ENCODE peak calls at places on chromosomes 5 and 9, in six cellular contexts. X is suprapubic skin, R is transverse colon, I is K562, T is GM12878, Z is stomach. K is an unnamed sample.

GRCh38 chr9:122372856-122373845 is 2.3 kb downstream of the PTGS1 start:
- DNase-seq in R (no peak), I (no peak), T (no peak), Z (no peak), X (no peak), K (no peak)

GRCh38 chr9:120912958-120913672 is 13.5 kb downstream of the TRAF1 start:
- DNase-seq in R (no peak), I (peak; percentile 43), T (no peak), X (no peak), Z (no peak), K (no peak)

GRCh38 chr5:141992349-141992963 is 20.4 kb downstream of the GNPDA1 start:
- DNase-seq in X (peak; percentile 87), T (no peak), R (peak; percentile 79), I (peak; percentile 55), Z (peak; percentile 84), K (no peak)

GRCh38 chr9:69577123-69577522 is 95.0 kb downstream of the APBA1 start:
- DNase-seq in I (no peak), T (no peak), R (no peak), Z (no peak), X (no peak), K (no peak)

GRCh38 chr9:118463419-118463818 is 759.2 kb downstream of the TLR4 start:
- DNase-seq in T (no peak), Z (no peak), R (no peak), I (no peak), X (no peak), K (no peak)

GRCh38 chr9:37667706-37668672 is 17.2 kb downstream of the FRMPD1 start:
- DNase-seq in R (no peak), X (no peak), T (no peak), I (no peak), Z (no peak), K (no peak)

GRCh38 chr9:83281306-83282255 is 218.6 kb upstream of the RASEF start:
- DNase-seq in T (no peak), X (no peak), R (no peak), Z (no peak), I (no peak), K (peak; percentile 72)

GRCh38 chr5:57986746-57987145 is 473.1 kb downstream of the PLK2 start:
- DNase-seq in X (no peak), I (no peak), T (no peak), Z (no peak), R (no peak), K (no peak)

GRCh38 chr5:33558489-33558888 is 117.7 kb downstream of the TARS1 start:
- DNase-seq in R (no peak), X (no peak), I (no peak), T (no peak), Z (no peak), K (no peak)

GRCh38 chr9:128420651-128421473 is at the start of gene CERCAM:
- DNase-seq in I (peak; percentile 87), X (no peak), R (peak; percentile 65), T (no peak), Z (peak; percentile 55), K (no peak)
- TF ChIP-seq CTCF in I (no peak), X (no peak), R (no peak), T (no peak), Z (no peak), K (no peak)

GRCh38 chr9:14221558-14221957 is 92.4 kb downstream of the NFIB start:
- DNase-seq in T (no peak), R (no peak), Z (no peak), X (no peak), I (no peak), K (no peak)
- TF ChIP-seq POLR2AphosphoS5 in T (no peak), R (no peak), Z (no peak), X (no peak), I (no peak), K (no peak)

DNA sequence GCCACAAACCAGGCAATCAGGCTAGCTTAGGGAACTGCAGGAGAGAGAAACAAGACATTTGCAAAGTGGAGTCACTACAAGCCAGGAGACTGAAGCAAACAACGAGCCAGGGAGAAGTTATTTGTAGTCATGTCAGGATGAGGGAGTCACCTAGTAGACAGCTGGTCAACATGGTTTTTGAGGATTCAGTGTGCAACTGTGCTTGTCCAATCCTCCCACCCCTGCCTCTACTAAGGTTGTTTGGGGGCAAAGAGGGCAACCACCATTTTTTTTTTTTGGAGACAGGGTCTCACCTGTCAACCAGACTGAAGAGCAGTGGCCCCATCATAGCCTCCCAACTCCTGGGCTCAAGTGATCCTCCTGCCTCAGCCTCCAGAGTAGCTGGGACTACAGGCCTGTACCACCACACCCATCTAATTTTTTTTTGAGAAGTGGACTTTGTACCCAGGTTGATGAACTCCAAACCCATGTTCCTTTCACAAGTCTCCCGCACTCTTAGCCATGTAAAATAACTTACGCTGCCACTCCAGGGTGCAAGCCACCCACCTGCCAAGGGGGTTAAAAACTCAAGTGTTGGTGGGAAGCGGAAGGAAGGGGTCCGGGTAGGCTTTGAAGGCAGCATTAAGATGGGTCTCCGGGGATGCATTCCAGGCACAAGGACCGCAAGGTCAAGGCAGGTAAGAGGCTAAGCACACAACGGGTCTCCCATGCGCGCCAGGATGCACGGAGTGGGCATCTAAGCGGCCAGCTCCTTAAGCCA is 995 bp downstream of the RPL35 start:
- DNase-seq in R (no peak), T (no peak), X (no peak), I (no peak), Z (no peak), K (no peak)
- H3K27ac ChIP-seq in R (peak overlapping the region; percentile 96), T (peak overlapping the region; percentile 83), X (peak overlapping the region; percentile 95), I (peak overlapping the region; percentile 94), Z (peak overlapping the region; percentile 96), K (peak overlapping the region; percentile 84)

GRCh38 chr5:150653145-150653761 is 7.8 kb upstream of the MYOZ3 start:
- DNase-seq in I (no peak), T (no peak), X (no peak), Z (no peak), R (no peak), K (no peak)
- TF ChIP-seq CTCF in I (no peak), T (peak; percentile 6), X (no peak), Z (no peak), R (no peak), K (no peak)

DNA sequence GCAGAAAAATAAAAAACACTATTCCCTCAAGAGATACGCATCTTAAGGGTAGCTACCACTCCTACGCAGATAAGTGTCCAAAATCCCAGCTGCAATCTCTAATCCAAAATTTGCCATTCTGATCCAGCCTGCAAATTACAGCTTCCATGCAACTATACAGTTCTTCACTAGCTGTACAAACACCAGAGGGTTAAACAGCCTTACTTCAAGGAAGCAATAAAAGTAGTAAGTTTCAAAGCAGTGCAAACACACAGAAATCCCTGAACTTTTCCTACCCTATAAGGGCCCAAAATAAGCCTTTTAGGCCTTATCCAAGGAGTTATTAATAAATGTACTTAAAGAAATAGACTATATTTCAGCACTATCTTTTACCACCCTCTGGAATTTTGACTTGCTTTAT is 39.5 kb downstream of the PWWP2A start:
- DNase-seq in I (no peak), R (no peak), T (no peak), X (no peak), Z (no peak), K (no peak)
- TF ChIP-seq POLR2AphosphoS5 in I (no peak), R (no peak), T (no peak), X (no peak), Z (no peak), K (no peak)

DNA sequence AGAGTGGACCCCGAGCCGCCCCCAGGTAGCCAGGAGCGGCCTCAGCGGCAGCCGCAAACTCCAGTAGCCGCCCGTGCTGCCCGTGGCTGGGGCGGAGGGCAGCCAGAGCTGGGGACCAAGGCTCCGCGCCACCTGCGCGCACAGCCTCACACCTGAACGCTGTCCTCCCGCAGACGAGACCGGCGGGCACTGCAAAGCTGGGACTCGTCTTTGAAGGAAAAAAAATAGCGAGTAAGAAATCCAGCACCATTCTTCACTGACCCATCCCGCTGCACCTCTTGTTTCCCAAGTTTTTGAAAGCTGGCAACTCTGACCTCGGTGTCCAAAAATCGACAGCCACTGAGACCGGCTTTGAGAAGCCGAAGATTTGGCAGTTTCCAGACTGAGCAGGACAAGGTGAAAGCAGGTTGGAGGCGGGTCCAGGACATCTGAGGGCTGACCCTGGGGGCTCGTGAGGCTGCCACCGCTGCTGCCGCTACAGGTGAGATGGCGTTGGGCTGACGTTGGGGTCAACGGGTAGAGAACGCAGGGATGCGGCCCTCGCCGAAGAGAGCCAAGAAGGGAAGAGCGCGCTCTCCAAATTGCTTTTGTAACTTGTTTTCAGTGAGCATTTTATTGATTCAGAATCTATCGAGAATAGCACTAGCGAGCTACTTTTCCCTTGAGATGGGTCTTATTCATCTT is 425 bp downstream of the PTGER4 start:
- DNase-seq in X (no peak), T (no peak), R (peak; percentile 36), Z (no peak), I (no peak), K (no peak)
- H3K27ac ChIP-seq in X (peak overlapping the region; percentile 95), T (no peak overlapping the region), R (peak overlapping the region; percentile 96), Z (peak overlapping the region; percentile 97), I (no peak overlapping the region), K (peak overlapping the region; percentile 86)

GRCh38 chr5:8756498-8757084 is 789.3 kb downstream of the SEMA5A start:
- DNase-seq in I (no peak), T (no peak), R (peak; percentile 8), Z (no peak), X (no peak), K (peak; percentile 64)
- TF ChIP-seq CTCF in I (no peak), T (peak; percentile 11), R (no peak), Z (peak; percentile 16), X (peak; percentile 23), K (no peak)

DNA sequence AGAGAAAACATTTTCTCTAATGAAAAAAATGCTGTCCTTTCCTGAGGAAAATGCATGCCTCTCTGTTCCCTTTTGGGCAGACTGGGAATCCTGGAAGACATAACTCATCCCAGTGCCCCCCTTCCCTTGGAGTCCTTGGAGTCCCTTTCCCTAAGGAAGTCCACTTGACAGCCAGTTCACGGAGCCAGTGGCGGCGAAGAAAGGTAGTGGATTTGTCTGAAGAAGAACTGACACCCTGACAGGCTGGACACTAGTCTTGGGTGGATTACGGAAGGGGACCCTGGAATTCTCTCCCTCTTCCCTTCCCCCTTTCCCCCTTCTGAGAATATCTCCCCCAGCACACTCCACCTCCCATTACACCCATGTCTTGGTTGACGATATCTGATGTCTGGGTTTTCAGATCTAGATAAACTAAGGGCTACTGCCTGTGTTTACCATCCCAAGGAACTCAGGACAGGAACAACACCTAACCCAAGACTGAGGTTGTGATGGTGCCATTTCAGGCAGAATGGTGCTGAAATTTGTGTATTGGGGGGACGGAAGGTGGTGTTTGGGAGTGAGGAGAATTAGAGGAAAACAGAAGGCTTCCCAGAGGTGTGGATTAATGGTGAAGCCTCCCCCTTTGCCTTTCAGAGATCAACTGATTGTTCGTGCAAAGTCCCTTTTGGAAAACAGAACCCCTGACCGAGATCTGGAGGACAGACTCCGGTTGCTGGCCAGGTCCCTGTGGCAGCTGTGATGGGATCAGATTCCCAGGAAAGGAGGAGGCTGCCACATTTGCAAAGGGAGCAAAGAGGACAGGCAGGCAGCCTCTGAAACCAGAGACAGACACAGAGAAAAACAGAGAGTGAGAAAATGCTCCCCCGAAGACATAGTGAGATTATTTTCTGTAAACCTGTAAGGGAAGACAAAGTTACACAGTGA is 704 bp downstream of the SPARC start:
- DNase-seq in I (no peak), X (no peak), Z (no peak), R (no peak), T (no peak), K (no peak)
- TF ChIP-seq POLR2AphosphoS5 in I (no peak), X (no peak), Z (no peak), R (no peak), T (no peak), K (no peak)